ENCODE peak calls at places on chromosomes 6 and 20, in eight cellular contexts. Z is neural progenitor cell, J is tibial nerve, Y is transverse colon, O is cardiac muscle cell, P is IMR-90, G is thoracic aorta, I is GM12878. N is an unnamed sample.

GRCh38 chr6:109874621-109875020 is 103.5 kb upstream of the GPR6 start:
- DNase-seq in Y (no peak), G (no peak), O (no peak), P (no peak), Z (no peak), J (no peak), I (no peak), N (no peak)

GRCh38 chr6:5155901-5156300 is 70.8 kb downstream of the PPP1R3G start:
- DNase-seq in I (no peak), O (peak; percentile 37), G (no peak), J (no peak), Y (no peak), Z (no peak), P (no peak), N (no peak)

GRCh38 chr20:5222919-5223634 is 93.7 kb downstream of the PROKR2 start:
- DNase-seq in Z (peak; percentile 78), Y (peak; percentile 62), G (no peak), O (peak; percentile 73), I (peak; percentile 13), J (peak; percentile 20), P (peak; percentile 69), N (peak; percentile 69)

GRCh38 chr6:163646133-163646532 is 231.6 kb downstream of the QKI start:
- DNase-seq in P (no peak), G (no peak), O (no peak), J (no peak), I (no peak), Y (no peak), Z (no peak), N (no peak)

GRCh38 chr6:81384921-81385320 is 367.6 kb downstream of the TENT5A start:
- DNase-seq in P (no peak), Y (no peak), O (no peak), J (no peak), I (no peak), G (no peak), Z (no peak), N (no peak)

GRCh38 chr6:30816791-30817739 is 67.3 kb upstream of the DDR1 start:
- DNase-seq in G (no peak), J (no peak), P (no peak), Z (no peak), O (no peak), I (peak; percentile 84), Y (no peak), N (peak; percentile 81)

GRCh38 chr20:41510224-41510623 is 108.0 kb downstream of the CHD6 start:
- DNase-seq in O (no peak), G (no peak), Z (no peak), Y (no peak), J (no peak), I (no peak), P (no peak), N (no peak)

GRCh38 chr6:30031381-30031780 is 29.7 kb upstream of the POLR1H start:
- DNase-seq in Y (no peak), I (no peak), P (no peak), J (no peak), O (no peak), Z (no peak), G (no peak), N (no peak)

GRCh38 chr6:11270030-11271027 is 37.9 kb upstream of the NEDD9 start:
- DNase-seq in J (no peak), Z (no peak), I (no peak), Y (peak; percentile 76), G (no peak), O (peak; percentile 91), P (peak; percentile 10), N (no peak)

GRCh38 chr6:39140556-39141191 is 25.7 kb upstream of the SAYSD1 start:
- DNase-seq in J (no peak), Z (no peak), I (no peak), Y (no peak), O (no peak), G (no peak), P (no peak), N (no peak)

GRCh38 chr6:81892911-81893310 is 140.4 kb upstream of the TENT5A start:
- DNase-seq in Z (no peak), Y (no peak), I (no peak), G (no peak), P (no peak), J (no peak), O (peak; percentile 23), N (no peak)

GRCh38 chr6:80132942-80133517 is 26.6 kb downstream of the BCKDHB start:
- DNase-seq in Z (peak; percentile 47), O (peak; percentile 76), P (peak; percentile 72), G (peak; percentile 21), J (peak; percentile 78), Y (peak; percentile 80), I (no peak), N (peak; percentile 30)

GRCh38 chr6:50862172-50862571 is 43.5 kb downstream of the TFAP2B start:
- DNase-seq in I (no peak), O (no peak), G (no peak), Z (peak; percentile 58), Y (no peak), P (no peak), J (no peak), N (no peak)

GRCh38 chr6:10465633-10466499 is 51.0 kb upstream of the TFAP2A start:
- DNase-seq in P (peak; percentile 28), Z (peak; percentile 84), J (no peak), O (peak; percentile 43), Y (no peak), I (no peak), G (no peak), N (peak; percentile 61)

GRCh38 chr6:134065706-134066105 is 13.3 kb upstream of the SLC2A12 start:
- DNase-seq in G (no peak), I (no peak), O (peak; percentile 37), J (no peak), P (peak; percentile 32), Z (peak; percentile 52), Y (no peak), N (peak; percentile 41)

GRCh38 chr6:87366428-87366827 is 21.8 kb downstream of the C6orf163 start:
- DNase-seq in P (peak; percentile 8), G (no peak), J (no peak), I (no peak), Y (no peak), Z (no peak), O (no peak), N (no peak)

GRCh38 chr20:31719644-31720485 is 2.8 kb downstream of the BCL2L1 start:
- DNase-seq in J (no peak), O (no peak), I (no peak), G (no peak), Y (peak; percentile 42), P (no peak), Z (peak; percentile 53), N (no peak)

GRCh38 chr20:56628873-56629463 is at the start of gene TFAP2C:
- DNase-seq in I (no peak), J (peak; percentile 19), Z (peak; percentile 82), G (no peak), O (peak; percentile 45), P (no peak), Y (peak; percentile 81), N (no peak)
- H3K4me3 ChIP-seq in I (no peak within 1 kb of the TSS), J (peak within 1 kb of the TSS; percentile 53), Z (peak within 1 kb of the TSS; percentile 67), G (peak within 1 kb of the TSS; percentile 65), O (peak within 1 kb of the TSS; percentile 35), P (no peak within 1 kb of the TSS), Y (peak within 1 kb of the TSS; percentile 64), N (no peak within 1 kb of the TSS)

GRCh38 chr20:47781631-47782030 is 3.6 kb downstream of the SULF2 start:
- DNase-seq in J (no peak), O (no peak), G (no peak), Y (no peak), I (no peak), Z (no peak), P (no peak), N (no peak)

GRCh38 chr20:47784599-47785320 is 521 bp downstream of the SULF2 start:
- DNase-seq in Z (peak; percentile 72), J (peak; percentile 22), P (peak; percentile 4), Y (peak; percentile 27), G (no peak), O (peak; percentile 67), I (no peak), N (peak; percentile 12)

GRCh38 chr20:47782091-47782490 is 3.2 kb downstream of the SULF2 start:
- DNase-seq in Z (no peak), G (no peak), I (no peak), P (no peak), O (no peak), Y (no peak), J (no peak), N (no peak)

GRCh38 chr20:47784256-47784598 is 1.1 kb downstream of the SULF2 start:
- DNase-seq in P (no peak), I (no peak), Y (no peak), Z (no peak), J (no peak), G (no peak), O (no peak), N (no peak)

GRCh38 chr20:47782920-47783552 is 2.2 kb downstream of the SULF2 start:
- DNase-seq in O (no peak), J (no peak), P (no peak), Z (no peak), Y (no peak), G (no peak), I (no peak), N (no peak)
- H3K4me3 ChIP-seq in O (no peak overlapping the region), J (no peak overlapping the region), P (no peak overlapping the region), Z (no peak overlapping the region), Y (no peak overlapping the region), G (no peak overlapping the region), I (no peak overlapping the region), N (no peak overlapping the region)

DNA sequence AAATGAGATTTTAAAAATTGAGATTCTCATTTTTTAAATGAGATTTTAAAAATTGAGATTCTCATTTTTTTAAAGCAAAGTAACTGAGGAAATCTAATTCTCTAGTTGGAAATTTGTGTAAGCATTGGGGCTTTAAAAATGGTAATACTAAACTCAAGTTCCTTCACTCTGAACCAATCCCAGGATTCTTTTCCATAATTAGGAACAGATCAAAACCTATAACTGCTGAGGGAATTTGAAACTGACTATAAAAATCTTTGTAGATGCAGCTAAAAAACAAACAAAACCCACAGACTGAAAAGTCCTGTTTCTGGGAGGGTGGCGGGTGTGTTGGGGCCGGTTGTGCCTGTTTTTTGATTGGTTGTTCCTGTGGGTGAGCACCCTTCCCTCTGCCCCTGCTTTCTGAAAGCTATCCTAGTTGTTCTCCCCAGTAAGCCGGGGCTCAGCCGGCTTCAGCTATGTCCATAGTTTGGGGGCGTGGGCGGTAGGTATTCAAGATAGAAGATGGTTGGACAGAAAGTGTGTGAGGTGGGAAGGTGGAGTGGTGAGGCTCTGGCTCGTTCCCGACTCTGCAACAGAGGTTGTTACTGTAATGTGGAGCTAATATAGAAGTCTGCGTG is 49.3 kb downstream of the GFRA4 start:
- DNase-seq in P (peak; percentile 6), G (no peak), I (no peak), Z (peak; percentile 7), Y (no peak), O (no peak), J (no peak), N (no peak)
- H3K4me3 ChIP-seq in P (no peak overlapping the region), G (no peak overlapping the region), I (no peak overlapping the region), Z (no peak overlapping the region), Y (no peak overlapping the region), O (no peak overlapping the region), J (no peak overlapping the region), N (no peak overlapping the region)

DNA sequence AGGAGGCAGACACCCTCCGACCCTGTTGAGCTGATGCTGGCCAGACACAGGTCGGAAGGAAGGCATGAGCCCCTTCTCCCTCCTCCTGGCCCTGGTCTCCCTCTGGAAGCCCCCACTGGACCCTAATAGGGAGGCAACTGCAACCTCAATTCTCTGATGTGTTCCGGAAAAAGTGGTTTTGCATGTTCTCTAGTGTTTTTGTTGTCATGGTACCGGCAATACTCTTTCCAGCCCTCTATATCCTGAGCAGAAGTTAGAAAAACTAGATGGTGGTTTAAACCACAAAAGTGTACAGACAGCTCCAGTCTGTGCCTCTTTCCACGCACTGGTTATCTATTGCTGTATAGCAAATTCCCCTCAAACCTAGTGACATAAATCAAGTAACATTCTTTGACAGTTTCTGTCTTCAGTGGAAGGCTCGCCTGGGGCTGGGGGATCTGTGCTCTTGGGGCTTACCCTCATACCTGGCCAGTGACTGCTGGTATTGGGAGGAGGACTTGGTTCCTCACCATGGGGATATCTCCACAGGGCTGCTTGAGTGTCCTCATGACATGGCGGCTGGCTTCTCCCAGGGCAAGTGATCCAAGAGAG is 37.0 kb downstream of the SYTL3 start:
- DNase-seq in O (no peak), Z (no peak), I (no peak), J (no peak), Y (peak; percentile 13), G (no peak), P (no peak), N (peak; percentile 55)
- H3K4me3 ChIP-seq in O (no peak overlapping the region), Z (no peak overlapping the region), I (no peak overlapping the region), J (no peak overlapping the region), Y (no peak overlapping the region), G (no peak overlapping the region), P (no peak overlapping the region), N (no peak overlapping the region)

N was measured in GM12865.